ENCODE peak calls at places on chromosomes 11 and 22, in four cellular contexts. T is GM12878, I is HepG2, K is K562. L is an unnamed sample.

GRCh38 chr11:2777396-2777795 is 77.6 kb upstream of the KCNQ1OT1 start:
- DNase-seq in K (no peak), T (no peak), I (no peak), L (no peak)

GRCh38 chr22:41334215-41334614 is 32.9 kb downstream of the ZC3H7B start:
- DNase-seq in K (no peak), I (no peak), T (no peak), L (no peak)

GRCh38 chr11:42951266-42951665 is 360.5 kb upstream of the API5 start:
- DNase-seq in K (no peak), T (no peak), I (no peak), L (no peak)

GRCh38 chr22:25067851-25068421 is 115.4 kb downstream of the KIAA1671 start:
- DNase-seq in K (no peak), T (no peak), I (no peak), L (peak; percentile 86)

GRCh38 chr11:123527526-123527925 is 97.5 kb downstream of the GRAMD1B start:
- DNase-seq in I (no peak), T (no peak), K (no peak), L (no peak)

GRCh38 chr11:96324912-96325311 is 18.1 kb downstream of the MAML2 start:
- DNase-seq in I (no peak), K (no peak), T (no peak), L (no peak)

GRCh38 chr11:2074266-2074825 is 64.8 kb downstream of the IGF2 start:
- DNase-seq in I (no peak), T (no peak), K (peak; percentile 49), L (no peak)

GRCh38 chr11:36101466-36101865 is 157.6 kb downstream of the LDLRAD3 start:
- DNase-seq in I (no peak), T (no peak), K (peak; percentile 46), L (no peak)

GRCh38 chr11:45896392-45897068 is 10.5 kb downstream of the FREY1 start:
- DNase-seq in I (no peak), T (no peak), K (no peak), L (peak; percentile 73)

GRCh38 chr11:13016415-13016814 is 7.3 kb downstream of the RASSF10 start:
- DNase-seq in K (peak; percentile 18), I (no peak), T (no peak), L (no peak)

GRCh38 chr11:11703885-11704284 is 82.1 kb upstream of the GALNT18 start:
- DNase-seq in I (no peak), K (no peak), T (no peak), L (no peak)

GRCh38 chr22:46736705-46737104 is 1.3 kb downstream of the CERK start:
- DNase-seq in T (no peak), I (no peak), K (no peak), L (no peak)

GRCh38 chr22:42313804-42314581 is 43.5 kb upstream of the TCF20 start:
- DNase-seq in T (no peak), I (peak; percentile 95), K (peak; percentile 67), L (peak; percentile 77)

GRCh38 chr11:35615911-35616900 is 2.1 kb upstream of the FJX1 start:
- DNase-seq in T (no peak), I (peak; percentile 27), K (peak; percentile 62), L (peak; percentile 52)

GRCh38 chr11:117852309-117852708 is 24.1 kb downstream of the FXYD6 start:
- DNase-seq in I (no peak), K (no peak), T (no peak), L (no peak)

GRCh38 chr11:7098235-7098832 is 9.5 kb downstream of the RBMXL2 start:
- DNase-seq in I (peak; percentile 49), K (peak; percentile 67), T (peak; percentile 40), L (peak; percentile 55)

GRCh38 chr22:18947905-18948304 is 11.8 kb upstream of the PRODH start:
- DNase-seq in I (no peak), T (no peak), K (no peak), L (no peak)

GRCh38 chr11:103608566-103608965 is 427.9 kb upstream of the DDI1 start:
- DNase-seq in K (no peak), T (no peak), I (no peak), L (no peak)

GRCh38 chr11:16047073-16047472 is 309.3 kb downstream of the SOX6 start:
- DNase-seq in I (no peak), K (peak; percentile 69), T (no peak), L (no peak)

GRCh38 chr11:3831378-3832239 is 9.2 kb downstream of the RHOG start:
- DNase-seq in I (no peak), T (no peak), K (peak; percentile 82), L (no peak)

GRCh38 chr11:115161876-115162275 is 342.3 kb downstream of the CADM1 start:
- DNase-seq in K (no peak), T (no peak), I (no peak), L (peak; percentile 69)

GRCh38 chr22:44368611-44369010 is 55.9 kb upstream of the SHISAL1 start:
- DNase-seq in T (no peak), K (no peak), I (no peak), L (no peak)

GRCh38 chr11:29153078-29153477 is 863.8 kb downstream of the KCNA4 start:
- DNase-seq in K (no peak), I (no peak), T (no peak), L (no peak)

GRCh38 chr11:96241351-96241841 is 101.6 kb downstream of the MAML2 start:
- DNase-seq in T (no peak), K (no peak), I (peak; percentile 89), L (no peak)

GRCh38 chr11:16891964-16892363 is 122.2 kb downstream of the PLEKHA7 start:
- DNase-seq in T (no peak), K (no peak), I (no peak), L (no peak)

GRCh38 chr11:4480577-4481539 is 1.6 kb upstream of the OR52K1 start:
- DNase-seq in K (peak; percentile 6), I (no peak), T (no peak), L (no peak)

GRCh38 chr11:125201525-125202121 is 37.1 kb downstream of the PKNOX2 start:
- DNase-seq in I (peak; percentile 50), T (no peak), K (no peak), L (no peak)

GRCh38 chr11:125200441-125200840 is 35.9 kb downstream of the PKNOX2 start:
- DNase-seq in T (no peak), I (no peak), K (no peak), L (no peak)

GRCh38 chr11:125199915-125200314 is 35.4 kb downstream of the PKNOX2 start:
- DNase-seq in T (no peak), K (no peak), I (no peak), L (no peak)

GRCh38 chr11:125202977-125203376 is 38.4 kb downstream of the PKNOX2 start:
- DNase-seq in K (no peak), T (no peak), I (no peak), L (no peak)

GRCh38 chr11:125202362-125202880 is 37.9 kb downstream of the PKNOX2 start:
- DNase-seq in K (no peak), T (no peak), I (no peak), L (peak; percentile 35)
- TF ChIP-seq FOXM1 in K (no peak), T (no peak), I (no peak), L (no peak)

DNA sequence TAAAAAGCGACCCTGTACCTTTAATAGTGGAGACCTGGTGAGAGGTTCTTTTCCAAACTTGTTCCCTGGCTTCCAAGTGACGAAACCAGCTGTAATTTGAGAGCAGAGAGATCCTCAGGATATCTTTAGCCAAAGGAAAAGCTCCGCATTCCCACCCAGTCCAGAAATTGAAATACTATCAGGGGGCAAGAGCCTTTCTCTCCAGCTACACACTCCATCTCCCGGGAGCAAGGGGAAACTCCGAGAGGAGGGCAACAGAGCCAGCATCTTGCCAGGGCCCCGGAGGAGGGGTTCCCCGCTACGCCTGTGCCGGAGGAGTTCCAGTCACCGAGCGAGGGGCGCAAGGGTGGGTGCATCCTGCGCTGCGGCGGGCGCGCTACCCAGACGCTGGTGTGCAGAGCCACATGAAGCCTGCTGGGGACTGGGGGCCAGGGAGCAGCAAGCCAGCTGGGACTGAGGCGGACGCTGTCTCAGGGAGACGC is at the start of gene FIBIN:
- DNase-seq in T (no peak), I (no peak), K (no peak), L (no peak)
- H3K4me3 ChIP-seq in T (no peak within 1 kb of the TSS), I (no peak within 1 kb of the TSS), K (no peak within 1 kb of the TSS), L (no peak within 1 kb of the TSS)

DNA sequence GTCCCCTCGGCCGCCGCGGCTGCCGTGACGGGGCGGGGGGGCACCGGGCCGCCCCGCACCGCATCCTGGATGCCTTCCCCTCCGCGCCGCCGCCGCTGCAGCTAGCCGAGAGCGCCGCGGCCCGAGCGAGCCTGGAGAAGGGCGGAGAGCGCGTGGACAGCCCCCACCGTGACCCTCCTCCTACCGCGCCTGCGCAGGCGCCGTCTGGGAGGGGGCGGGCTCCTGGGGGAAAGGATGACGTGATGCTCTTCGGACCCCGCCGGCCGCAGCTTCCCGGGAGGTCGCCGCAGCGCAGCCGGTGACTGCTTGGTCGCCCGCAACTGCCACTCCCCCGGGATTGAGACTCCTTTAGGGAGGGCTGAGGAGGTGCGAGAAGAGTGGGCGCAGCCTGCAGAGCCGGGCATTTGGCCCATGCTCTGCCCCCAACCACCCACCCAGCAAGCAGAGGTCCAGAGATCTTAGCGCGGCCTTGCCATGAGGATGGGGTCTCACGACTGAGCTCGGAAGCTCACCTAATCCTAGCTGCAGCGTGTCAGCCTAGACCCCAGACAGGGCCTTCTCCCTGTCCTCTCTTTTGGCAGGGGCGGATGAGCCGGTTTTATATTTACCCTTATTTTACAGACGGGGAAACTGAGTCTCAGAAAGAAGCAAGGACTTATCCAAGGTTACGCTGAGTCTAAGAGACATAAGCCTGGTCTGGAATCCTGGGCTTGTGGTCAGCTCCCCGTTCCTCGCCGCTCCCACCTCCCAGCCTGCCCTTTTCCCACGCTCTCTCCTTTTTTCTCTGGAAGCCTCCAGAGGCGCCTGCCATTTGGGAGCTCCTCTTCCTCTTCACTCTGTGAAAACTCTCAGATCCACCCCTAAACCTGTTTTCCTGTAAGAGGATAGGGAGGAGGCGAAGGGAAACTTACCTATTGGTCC is at the start of gene DENND5A:
- DNase-seq in T (no peak), I (peak; percentile 80), K (peak; percentile 92), L (peak; percentile 100)
- TF ChIP-seq FOXM1 in T (no peak), I (no peak), K (no peak), L (no peak)

DNA sequence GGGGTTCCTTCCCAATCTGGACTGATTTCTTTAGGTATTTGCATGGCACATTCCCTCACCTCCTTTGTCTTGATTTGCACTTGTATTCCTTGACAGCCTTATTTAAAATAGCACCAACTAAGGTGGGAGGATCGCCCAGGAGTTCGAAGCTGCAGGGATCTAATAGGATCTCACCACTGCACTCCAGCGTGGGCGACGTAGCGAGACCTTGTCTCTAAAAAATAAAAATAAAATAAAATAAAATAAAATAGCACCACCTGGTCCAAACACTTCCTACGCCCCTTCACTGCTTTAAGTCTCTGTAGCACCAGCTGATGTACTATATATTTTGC is 775 bp downstream of the SLC2A11 start:
- DNase-seq in T (no peak), K (no peak), I (no peak), L (no peak)
- H3K4me3 ChIP-seq in T (peak overlapping the region; percentile 89), K (peak overlapping the region; percentile 51), I (peak overlapping the region; percentile 65), L (peak overlapping the region; percentile 88)

L was measured in SK-N-SH.